ENCODE peak calls at places on chromosomes 3 and 15, in seven cellular contexts. E is HT1080, H is NAMALWA, V is NCI-H1092 treated with DMSO at 0.1 percent for 48 hours, Z is HFF-Myc, M is occipital lobe, X is mesothelial cell of epicardium. A is an unnamed sample.
A peak's percentile ranks its signal among the peaks of the same experiment; 100 is the strongest.

GRCh38 chr15:90086868-90087268 is 15.4 kb downstream of the IDH2 start:
- DNase-seq in E (peak; percentile 53), H (peak; percentile 77), V (no peak), Z (no peak), M (no peak), X (no peak), A (no peak)

GRCh38 chr3:96480881-96481280 is 333.5 kb upstream of the EPHA6 start:
- DNase-seq in E (no peak), H (no peak), V (no peak), Z (no peak), M (no peak), X (no peak), A (no peak)

GRCh38 chr3:149596136-149596770 is 61.6 kb downstream of the WWTR1 start:
- DNase-seq in E (peak; percentile 61), H (no peak), V (no peak), Z (no peak), M (no peak), X (no peak), A (no peak)

GRCh38 chr3:129429080-129429451 is 630 bp upstream of the EFCAB12 start:
- DNase-seq in E (no peak), H (no peak), V (no peak), Z (no peak), M (no peak), X (no peak), A (no peak)

GRCh38 chr3:4302747-4303146 is 422 bp upstream of the SETMAR start:
- DNase-seq in E (no peak), H (no peak), V (no peak), Z (no peak), M (no peak), X (no peak), A (no peak)

GRCh38 chr3:53513556-53514190 is 19.3 kb downstream of the CACNA1D start:
- DNase-seq in E (peak; percentile 48), H (peak; percentile 11), V (no peak), Z (no peak), M (no peak), X (no peak), A (no peak)

GRCh38 chr15:56653082-56653481 is 80.2 kb downstream of the ZNF280D start:
- DNase-seq in E (no peak), H (no peak), V (no peak), Z (no peak), M (no peak), X (no peak), A (no peak)

GRCh38 chr3:31776016-31776415 is 205.0 kb downstream of the OSBPL10 start:
- DNase-seq in E (no peak), H (no peak), V (no peak), Z (no peak), M (no peak), X (no peak), A (no peak)

GRCh38 chr15:67157779-67158366 is 92.5 kb downstream of the SMAD3 start:
- DNase-seq in E (no peak), H (no peak), V (no peak), Z (no peak), M (no peak), X (no peak), A (no peak)

GRCh38 chr3:164418426-164418825 is 659.9 kb downstream of the SI start:
- DNase-seq in E (no peak), H (no peak), V (peak; percentile 99), Z (no peak), M (no peak), X (no peak), A (no peak)

GRCh38 chr15:62610499-62610898 is 432.0 kb upstream of the TPM1 start:
- DNase-seq in E (no peak), H (no peak), V (no peak), Z (no peak), M (no peak), X (no peak), A (no peak)

GRCh38 chr3:71110531-71111222 is 472.9 kb downstream of the FOXP1 start:
- DNase-seq in E (no peak), H (no peak), V (no peak), Z (no peak), M (no peak), X (no peak), A (no peak)

GRCh38 chr15:67331676-67332075 is 77.1 kb downstream of the IQCH start:
- DNase-seq in E (no peak), H (no peak), V (no peak), Z (no peak), M (no peak), X (no peak), A (no peak)

GRCh38 chr3:64185436-64185835 is 39.8 kb downstream of the PRICKLE2 start:
- DNase-seq in E (no peak), H (no peak), V (no peak), Z (no peak), M (no peak), X (no peak), A (no peak)

GRCh38 chr15:68113273-68113672 is 59.2 kb downstream of the PIAS1 start:
- DNase-seq in E (no peak), H (no peak), V (no peak), Z (no peak), M (no peak), X (no peak), A (no peak)

GRCh38 chr3:27535809-27536392 is 51.7 kb upstream of the SLC4A7 start:
- DNase-seq in E (peak; percentile 80), H (no peak), V (no peak), Z (no peak), M (no peak), X (no peak), A (no peak)

GRCh38 chr3:139577899-139578298 is 38.4 kb upstream of the RBP1 start:
- DNase-seq in E (peak; percentile 30), H (no peak), V (no peak), Z (no peak), M (no peak), X (no peak), A (no peak)

GRCh38 chr3:23264413-23264812 is 61.3 kb downstream of the UBE2E2 start:
- DNase-seq in E (peak; percentile 69), H (no peak), V (no peak), Z (peak; percentile 11), M (no peak), X (no peak), A (no peak)

GRCh38 chr3:128278761-128279593 is 125.7 kb downstream of the EEFSEC start:
- DNase-seq in E (peak; percentile 67), H (no peak), V (peak; percentile 80), Z (peak; percentile 82), M (no peak), X (peak; percentile 79), A (peak; percentile 87)

GRCh38 chr3:194905696-194906095 is 220.0 kb downstream of the FAM43A start:
- DNase-seq in E (no peak), H (peak; percentile 29), V (no peak), Z (no peak), M (no peak), X (no peak), A (peak; percentile 38)

GRCh38 chr15:39092354-39092753 is 488.5 kb upstream of the THBS1 start:
- DNase-seq in E (no peak), H (no peak), V (no peak), Z (no peak), M (no peak), X (no peak), A (no peak)

GRCh38 chr3:144282313-144282712 is 310.7 kb downstream of the DIPK2A start:
- DNase-seq in E (no peak), H (no peak), V (no peak), Z (no peak), M (no peak), X (no peak), A (no peak)